ENCODE peak calls at places on chromosome 20, in eight cellular contexts. I, Z, Y, L, Q, C, T and W are unnamed samples.

GRCh38 chr20:53079883-53080282 is 107.7 kb downstream of the TSHZ2 start:
- DNase-seq in Q (no peak), L (no peak), Z (no peak), T (peak; percentile 36), Y (no peak), C (no peak), I (no peak), W (no peak)

GRCh38 chr20:63097336-63097831 is 90.6 kb upstream of the BHLHE23 start:
- DNase-seq in Y (no peak), Z (no peak), C (no peak), Q (peak; percentile 34), I (peak; percentile 7), T (peak; percentile 4), L (no peak), W (no peak)

GRCh38 chr20:53130819-53131218 is 158.7 kb downstream of the TSHZ2 start:
- DNase-seq in Y (no peak), T (no peak), Q (no peak), C (no peak), I (no peak), L (no peak), Z (no peak), W (no peak)

GRCh38 chr20:23920936-23921335 is 41.4 kb upstream of the CST5 start:
- DNase-seq in Q (no peak), T (no peak), Z (no peak), Y (no peak), C (no peak), I (no peak), L (no peak), W (no peak)

GRCh38 chr20:57094991-57095390 is 171.4 kb downstream of the BMP7 start:
- DNase-seq in L (no peak), Y (no peak), Q (no peak), Z (no peak), C (no peak), T (no peak), I (no peak), W (no peak)

GRCh38 chr20:5675103-5676091 is 74.8 kb upstream of the SHLD1 start:
- DNase-seq in Z (no peak), T (no peak), Q (no peak), I (no peak), C (no peak), Y (no peak), L (no peak), W (no peak)

GRCh38 chr20:24502661-24503060 is 33.2 kb downstream of the SYNDIG1 start:
- DNase-seq in Y (no peak), Z (no peak), Q (no peak), C (peak; percentile 19), T (no peak), I (no peak), L (no peak), W (no peak)

GRCh38 chr20:60074276-60074675 is 116.1 kb downstream of the CDH26 start:
- DNase-seq in Q (no peak), I (no peak), Y (no peak), T (no peak), Z (no peak), C (no peak), L (no peak), W (no peak)

GRCh38 chr20:34385464-34385863 is 22.4 kb downstream of the ITCH start:
- DNase-seq in Y (no peak), L (no peak), I (no peak), T (no peak), C (no peak), Z (no peak), Q (no peak), W (no peak)

GRCh38 chr20:24953621-24954133 is 4.6 kb downstream of the CST7 start:
- DNase-seq in L (peak; percentile 9), C (no peak), Y (no peak), Z (no peak), I (no peak), T (no peak), Q (peak; percentile 44), W (peak; percentile 16)

GRCh38 chr20:3557237-3557636 is 86.4 kb downstream of the ATRN start:
- DNase-seq in C (no peak), T (no peak), I (no peak), Y (no peak), Z (no peak), Q (no peak), L (no peak), W (no peak)

GRCh38 chr20:57760698-57761412 is 51.0 kb upstream of the PMEPA1 start:
- DNase-seq in T (no peak), Z (no peak), L (no peak), Y (no peak), Q (no peak), I (no peak), C (no peak), W (no peak)

GRCh38 chr20:6562111-6562510 is 205.4 kb upstream of the BMP2 start:
- DNase-seq in Q (no peak), T (no peak), I (no peak), Z (peak; percentile 70), C (no peak), L (no peak), Y (no peak), W (no peak)

GRCh38 chr20:45508068-45508886 is 7.1 kb downstream of the SPINT3 start:
- DNase-seq in Z (no peak), C (no peak), Q (no peak), L (no peak), T (no peak), I (no peak), Y (peak; percentile 65), W (no peak)

GRCh38 chr20:37408202-37408929 is 62.4 kb downstream of the SRC start:
- DNase-seq in C (no peak), L (no peak), Q (no peak), I (no peak), Y (no peak), Z (no peak), T (no peak), W (no peak)

GRCh38 chr20:24948939-24949679 is at the start of gene CST7:
- DNase-seq in L (no peak), T (no peak), Z (no peak), C (no peak), Y (no peak), Q (peak; percentile 63), I (no peak), W (peak; percentile 79)

GRCh38 chr20:58003525-58003924 is 224.9 kb downstream of the ANKRD60 start:
- DNase-seq in Q (no peak), T (no peak), Z (no peak), L (no peak), Y (no peak), C (no peak), I (no peak), W (no peak)

GRCh38 chr20:1754306-1754705 is 96.7 kb upstream of the SIRPG start:
- DNase-seq in C (no peak), Y (no peak), T (no peak), I (no peak), L (no peak), Q (no peak), Z (no peak), W (no peak)

GRCh38 chr20:32789896-32790750 is 27.9 kb downstream of the DNMT3B start:
- DNase-seq in Q (peak; percentile 74), Y (peak; percentile 90), C (peak; percentile 63), L (peak; percentile 86), Z (peak; percentile 77), T (peak; percentile 82), I (peak; percentile 52), W (peak; percentile 88)

GRCh38 chr20:60056345-60057122 is 98.3 kb downstream of the CDH26 start:
- DNase-seq in L (no peak), C (no peak), Y (no peak), T (no peak), Q (no peak), I (no peak), Z (no peak), W (no peak)

GRCh38 chr20:61350500-61351250 is 98.6 kb downstream of the CDH4 start:
- DNase-seq in I (no peak), Q (no peak), Y (no peak), Z (no peak), T (no peak), C (no peak), L (no peak), W (no peak)
- TF ChIP-seq CTCF in I (no peak), Q (no peak), Y (no peak), Z (no peak), T (no peak), C (no peak), L (peak; percentile 30), W (no peak)

GRCh38 chr20:17875981-17876385 is 92.6 kb downstream of the SNX5 start:
- DNase-seq in T (peak; percentile 78), Z (no peak), C (no peak), Y (no peak), L (peak; percentile 39), Q (no peak), I (no peak), W (no peak)

GRCh38 chr20:17882065-17882833 is 86.3 kb downstream of the SNX5 start:
- DNase-seq in L (no peak), Y (no peak), I (no peak), Z (no peak), C (no peak), Q (no peak), T (no peak), W (no peak)

GRCh38 chr20:17881741-17882064 is 86.9 kb downstream of the SNX5 start:
- DNase-seq in I (no peak), L (no peak), Q (no peak), Y (no peak), C (no peak), Z (no peak), T (no peak), W (no peak)

GRCh38 chr20:17878069-17878911 is 90.3 kb downstream of the SNX5 start:
- DNase-seq in T (no peak), Q (no peak), Z (no peak), L (no peak), I (no peak), Y (no peak), C (no peak), W (no peak)

GRCh38 chr20:17878912-17879602 is 89.5 kb downstream of the SNX5 start:
- DNase-seq in C (no peak), Y (no peak), T (no peak), Q (no peak), I (no peak), L (no peak), Z (no peak), W (no peak)
- TF ChIP-seq CTCF in C (peak; percentile 52), Y (no peak), T (peak; percentile 23), Q (no peak), I (no peak), L (no peak), Z (no peak), W (no peak)

DNA sequence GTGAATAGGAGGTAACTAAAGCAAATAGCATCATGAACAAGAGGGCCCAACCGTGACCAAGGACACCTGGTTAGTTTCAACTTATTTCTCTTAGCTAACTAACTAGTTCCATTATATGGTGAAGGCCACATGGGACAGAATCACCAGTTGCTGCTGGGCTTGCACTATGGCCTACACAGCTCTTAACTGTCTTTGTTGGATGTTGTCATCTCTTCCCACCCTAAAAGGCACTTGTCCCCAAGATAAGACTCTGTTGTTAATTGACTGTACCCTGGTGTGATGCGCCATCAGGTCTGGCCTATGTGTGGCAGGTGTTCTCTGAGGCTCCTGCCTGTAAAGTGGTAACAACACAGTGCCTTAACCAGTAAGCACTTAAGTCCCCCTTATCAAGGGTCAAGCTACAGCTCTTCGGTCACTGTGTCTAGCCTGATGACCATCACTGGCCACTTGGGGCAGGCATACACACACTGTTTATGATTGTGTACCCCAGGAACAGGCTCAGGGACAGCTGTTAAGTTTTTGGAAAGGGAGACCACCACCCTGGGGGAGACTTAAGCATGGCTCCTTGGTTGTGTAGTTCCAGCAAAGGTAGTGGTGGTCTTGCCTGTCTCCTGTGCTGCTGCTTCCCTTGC is 51.2 kb downstream of the CHD6 start:
- DNase-seq in C (no peak), T (no peak), Y (no peak), Z (no peak), Q (no peak), L (no peak), I (no peak), W (no peak)
- TF ChIP-seq CTCF in C (no peak), T (no peak), Y (no peak), Z (no peak), Q (no peak), L (no peak), I (no peak), W (no peak)

GRCh38 chr20:48295445-48295903 is 510.2 kb upstream of the SULF2 start:
- DNase-seq in Y (peak; percentile 79), T (no peak), L (peak; percentile 76), Q (no peak), C (peak; percentile 89), I (peak; percentile 64), Z (peak; percentile 87), W (no peak)
- TF ChIP-seq CTCF in Y (peak; percentile 54), T (peak; percentile 48), L (peak; percentile 46), Q (peak; percentile 35), C (peak; percentile 54), I (peak; percentile 39), Z (peak; percentile 8), W (no peak)